ENCODE peak calls at places on chromosomes 13 and 19, in six cellular contexts. X is retina, W is cerebellar nuclear complex, Q is mammary epithelial cell, Y is right atrium auricular region, I is cardiac muscle cell. D is an unnamed sample.

GRCh38 chr13:75666646-75667351 is 30.7 kb downstream of the LMO7 start:
- DNase-seq in Y (no peak), I (no peak), X (no peak), Q (peak; percentile 90), W (no peak), D (no peak)

GRCh38 chr19:35811317-35812219 is 1.1 kb downstream of the PRODH2 start:
- DNase-seq in W (no peak), X (no peak), I (no peak), Y (no peak), Q (no peak), D (no peak)

GRCh38 chr19:12364391-12365093 is 941 bp downstream of the ZNF442 start:
- DNase-seq in W (no peak), I (peak; percentile 27), X (no peak), Q (peak; percentile 5), Y (peak; percentile 60), D (no peak)

GRCh38 chr13:59318320-59318930 is 845.3 kb downstream of the DIAPH3 start:
- DNase-seq in Q (peak; percentile 26), I (peak; percentile 87), X (peak; percentile 69), W (no peak), Y (peak; percentile 68), D (no peak)

GRCh38 chr13:104809483-104809882 is 1726.0 kb downstream of the EFNB2 start:
- DNase-seq in I (no peak), Q (peak; percentile 37), Y (no peak), W (no peak), X (no peak), D (no peak)

GRCh38 chr19:53908106-53908932 is 759 bp upstream of the CACNG7 start:
- DNase-seq in X (peak; percentile 90), Y (no peak), Q (peak; percentile 21), W (peak; percentile 52), I (peak; percentile 71), D (no peak)

GRCh38 chr19:3365447-3366103 is 808 bp upstream of the NFIC start:
- DNase-seq in X (no peak), Y (peak; percentile 89), I (no peak), W (no peak), Q (peak; percentile 52), D (no peak)

GRCh38 chr19:17909017-17909732 is 23.6 kb upstream of the CCDC124 start:
- DNase-seq in I (no peak), Y (no peak), W (no peak), X (no peak), Q (peak; percentile 56), D (no peak)

GRCh38 chr19:19110410-19111137 is 27.7 kb downstream of the TMEM161A start:
- DNase-seq in I (peak; percentile 67), Q (no peak), W (no peak), Y (no peak), X (peak; percentile 84), D (no peak)

GRCh38 chr13:106318941-106319411 is 216.5 kb downstream of the EFNB2 start:
- DNase-seq in Y (no peak), X (no peak), I (no peak), Q (peak; percentile 94), W (no peak), D (no peak)

GRCh38 chr19:18608102-18608804 is 1.7 kb upstream of the CRLF1 start:
- DNase-seq in X (no peak), I (no peak), W (no peak), Q (no peak), Y (no peak), D (no peak)

GRCh38 chr19:17244618-17245534 is 843 bp downstream of the NR2F6 start:
- DNase-seq in Q (no peak), X (peak; percentile 42), W (no peak), I (no peak), Y (no peak), D (no peak)

GRCh38 chr19:28913626-28914025 is 299.3 kb downstream of the UQCRFS1 start:
- DNase-seq in Q (no peak), Y (no peak), X (no peak), I (no peak), W (no peak), D (no peak)

GRCh38 chr19:15584541-15585115 is 30.4 kb upstream of the CYP4F8 start:
- DNase-seq in X (peak; percentile 86), I (no peak), Q (peak; percentile 45), W (no peak), Y (peak; percentile 69), D (no peak)

GRCh38 chr13:90867336-90867683 is 480.2 kb upstream of the MIR17HG start:
- DNase-seq in W (no peak), Y (peak; percentile 74), I (peak; percentile 78), Q (peak; percentile 62), X (peak; percentile 65), D (no peak)

GRCh38 chr13:99374994-99375805 is 68.0 kb upstream of the GPR183 start:
- DNase-seq in W (no peak), I (no peak), Y (peak; percentile 59), X (no peak), Q (no peak), D (no peak)

GRCh38 chr13:114151565-114152284 is 19.3 kb upstream of the RASA3 start:
- DNase-seq in Q (peak; percentile 88), X (no peak), Y (no peak), I (peak; percentile 32), W (no peak), D (no peak)

GRCh38 chr13:76848596-76848995 is 37.6 kb downstream of the KCTD12 start:
- DNase-seq in Y (no peak), X (no peak), I (no peak), W (no peak), Q (no peak), D (no peak)

GRCh38 chr13:94800423-94800822 is 88.1 kb upstream of the SOX21 start:
- DNase-seq in X (no peak), W (no peak), I (no peak), Y (no peak), Q (peak; percentile 1), D (no peak)

GRCh38 chr13:38463047-38463446 is 113.4 kb downstream of the UFM1 start:
- DNase-seq in Q (no peak), X (no peak), I (no peak), W (no peak), Y (no peak), D (no peak)

GRCh38 chr19:38869836-38870607 is 8.1 kb downstream of the RINL start:
- DNase-seq in Q (peak; percentile 46), Y (peak; percentile 82), I (peak; percentile 66), X (peak; percentile 85), W (peak; percentile 50), D (no peak)

GRCh38 chr19:42028304-42029216 is 34.5 kb upstream of the ATP1A3 start:
- DNase-seq in Q (no peak), W (no peak), X (peak; percentile 30), I (no peak), Y (no peak), D (no peak)

GRCh38 chr19:31135841-31136240 is 213.4 kb downstream of the TSHZ3 start:
- DNase-seq in X (no peak), Y (no peak), W (no peak), Q (peak; percentile 56), I (no peak), D (no peak)

GRCh38 chr19:56637976-56638555 is 4.9 kb upstream of the SMIM17 start:
- DNase-seq in X (peak; percentile 82), Y (peak; percentile 59), Q (peak; percentile 65), I (peak; percentile 91), W (no peak), D (no peak)

D was measured in cortex of kidney.